ENCODE peak calls at places on chromosome 4, in seven cellular contexts. K, V, L, T, U, I and W are unnamed samples.

GRCh38 chr4:124939908-124940307 is 227.4 kb upstream of the ANKRD50 start:
- DNase-seq in K (no peak), V (no peak), L (no peak), T (no peak), U (no peak), I (no peak), W (no peak)

GRCh38 chr4:108001540-108001939 is 11.9 kb downstream of the HADH start:
- DNase-seq in K (no peak), V (no peak), L (no peak), T (no peak), U (no peak), I (no peak), W (no peak)

GRCh38 chr4:173413043-173413442 is 14.1 kb upstream of the SCRG1 start:
- DNase-seq in K (no peak), V (no peak), L (peak; percentile 68), T (no peak), U (no peak), I (no peak), W (no peak)

GRCh38 chr4:126798214-126798613 is 834.5 kb upstream of the INTU start:
- DNase-seq in K (no peak), V (no peak), L (no peak), T (no peak), U (no peak), I (no peak), W (no peak)

GRCh38 chr4:47334597-47335185 is 128.8 kb downstream of the COMMD8 start:
- DNase-seq in K (no peak), V (no peak), L (no peak), T (no peak), U (no peak), I (no peak), W (no peak)

GRCh38 chr4:54764501-54764900 is 106.7 kb downstream of the KIT start:
- DNase-seq in K (no peak), V (no peak), L (no peak), T (no peak), U (no peak), I (no peak), W (no peak)

GRCh38 chr4:3413675-3414420 is 27.9 kb upstream of the HGFAC start:
- DNase-seq in K (no peak), V (peak; percentile 10), L (no peak), T (no peak), U (peak; percentile 52), I (no peak), W (no peak)

GRCh38 chr4:31545330-31545729 is 825.2 kb downstream of the PCDH7 start:
- DNase-seq in K (no peak), V (no peak), L (no peak), T (no peak), U (no peak), I (no peak), W (no peak)

GRCh38 chr4:122831515-122832196 is 5.0 kb downstream of the FGF2 start:
- DNase-seq in K (no peak), V (no peak), L (no peak), T (no peak), U (no peak), I (no peak), W (no peak)

GRCh38 chr4:132866616-132867015 is 282.5 kb upstream of the PCDH10 start:
- DNase-seq in K (no peak), V (no peak), L (no peak), T (no peak), U (no peak), I (no peak), W (no peak)

GRCh38 chr4:1647432-1647831 is 36.7 kb downstream of the FAM53A start:
- DNase-seq in K (no peak), V (no peak), L (no peak), T (no peak), U (no peak), I (no peak), W (no peak)

GRCh38 chr4:147104768-147105167 is 159.1 kb upstream of the TTC29 start:
- DNase-seq in K (no peak), V (no peak), L (no peak), T (no peak), U (no peak), I (no peak), W (no peak)

GRCh38 chr4:76306882-76307669 is 543 bp downstream of the STBD1 start:
- DNase-seq in K (peak; percentile 40), V (peak; percentile 68), L (peak; percentile 19), T (no peak), U (peak; percentile 78), I (peak; percentile 68), W (no peak)

DNA sequence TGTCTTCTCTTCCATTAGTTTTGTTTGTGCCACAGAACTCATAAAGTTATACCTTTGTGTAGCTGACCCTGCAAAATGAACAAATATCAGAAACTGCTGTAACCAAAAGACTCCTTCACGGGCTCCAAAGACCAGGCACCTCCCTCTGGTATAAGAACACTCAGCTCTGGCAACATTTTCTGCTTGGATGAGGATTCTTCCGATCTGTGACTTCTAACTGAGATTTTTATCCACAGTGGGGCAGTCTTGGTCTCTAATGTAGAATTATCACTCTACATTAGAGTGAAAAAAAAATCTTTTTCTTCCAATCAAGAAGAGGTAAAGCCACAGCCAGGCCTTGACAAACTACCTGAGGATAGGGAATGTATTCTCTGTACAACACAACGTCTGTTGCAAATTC is 38.5 kb upstream of the PRSS48 start:
- DNase-seq in K (no peak), V (no peak), L (peak; percentile 59), T (no peak), U (no peak), I (no peak), W (no peak)
- TF ChIP-seq CTCF in K (no peak), V (no peak), L (peak; percentile 5), T (no peak), U (peak; percentile 25), I (no peak), W (peak; percentile 40)

GRCh38 chr4:121462660-121463261 is 81.9 kb upstream of the QRFPR start:
- DNase-seq in K (peak; percentile 35), V (no peak), L (peak; percentile 78), T (no peak), U (no peak), I (peak; percentile 65), W (no peak)

GRCh38 chr4:121459056-121459455 is 78.2 kb upstream of the QRFPR start:
- DNase-seq in K (no peak), V (no peak), L (no peak), T (no peak), U (no peak), I (no peak), W (no peak)

DNA sequence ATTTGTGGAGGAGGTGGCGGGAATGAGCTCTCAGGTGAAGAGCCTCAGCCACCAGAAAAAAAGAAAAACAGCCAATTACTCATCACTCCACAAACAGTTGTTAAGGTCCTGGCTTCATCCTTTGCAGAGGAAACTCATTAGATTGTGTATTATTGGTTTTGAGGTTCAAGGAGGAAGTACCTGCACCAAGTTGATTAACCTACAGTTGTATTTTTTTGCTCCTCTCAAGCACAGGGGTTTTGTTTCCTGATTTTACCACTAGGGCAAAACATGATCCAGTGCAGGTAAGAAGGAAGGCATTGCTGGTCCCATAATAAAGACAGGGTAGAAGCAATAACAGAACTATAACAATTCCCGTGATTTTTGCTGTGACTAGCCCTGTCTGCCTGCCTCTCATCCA is 84.0 kb upstream of the QRFPR start:
- DNase-seq in K (no peak), V (no peak), L (no peak), T (no peak), U (no peak), I (no peak), W (no peak)
- TF ChIP-seq CTCF in K (no peak), V (no peak), L (no peak), T (no peak), U (no peak), I (no peak), W (no peak)

GRCh38 chr4:95508421-95508820 is 40.4 kb downstream of the UNC5C start:
- DNase-seq in K (no peak), V (no peak), L (peak; percentile 60), T (no peak), U (no peak), I (no peak), W (no peak)

GRCh38 chr4:95511477-95511876 is 37.3 kb downstream of the UNC5C start:
- DNase-seq in K (no peak), V (no peak), L (no peak), T (no peak), U (no peak), I (no peak), W (no peak)

GRCh38 chr4:95507561-95507960 is 41.2 kb downstream of the UNC5C start:
- DNase-seq in K (no peak), V (no peak), L (no peak), T (no peak), U (no peak), I (no peak), W (no peak)

GRCh38 chr4:95510877-95511276 is 37.9 kb downstream of the UNC5C start:
- DNase-seq in K (no peak), V (no peak), L (no peak), T (no peak), U (no peak), I (no peak), W (no peak)

GRCh38 chr4:95510145-95510544 is 38.6 kb downstream of the UNC5C start:
- DNase-seq in K (peak; percentile 2), V (no peak), L (peak; percentile 52), T (no peak), U (no peak), I (no peak), W (no peak)
- TF ChIP-seq CTCF in K (peak; percentile 27), V (peak; percentile 48), L (peak; percentile 52), T (peak; percentile 26), U (peak; percentile 81), I (no peak), W (peak; percentile 79)

DNA sequence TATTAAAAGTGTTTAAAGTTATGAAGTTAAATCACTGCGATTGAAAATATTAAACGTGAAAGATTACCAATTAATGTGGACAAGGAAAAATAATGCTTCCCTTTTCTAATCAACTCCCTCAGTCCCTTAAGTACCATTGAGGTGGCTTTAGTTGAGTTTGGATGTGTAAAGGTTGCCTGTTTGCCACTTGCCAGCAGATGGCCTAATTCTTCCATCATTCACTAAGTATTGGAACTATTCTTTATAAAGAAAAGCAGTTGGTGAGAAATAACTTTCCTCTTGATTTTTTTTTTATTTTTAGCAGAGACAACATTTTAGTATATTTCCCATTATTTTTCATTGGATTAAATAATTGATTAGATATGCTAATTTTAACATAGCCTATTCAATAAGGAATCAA is 295.9 kb upstream of the TACR3 start:
- DNase-seq in K (no peak), V (no peak), L (no peak), T (no peak), U (no peak), I (no peak), W (no peak)
- TF ChIP-seq CTCF in K (no peak), V (no peak), L (no peak), T (no peak), U (peak; percentile 26), I (no peak), W (peak; percentile 39)

GRCh38 chr4:71497078-71497477 is 158.3 kb downstream of the SLC4A4 start:
- DNase-seq in K (no peak), V (no peak), L (no peak), T (no peak), U (no peak), I (no peak), W (no peak)

GRCh38 chr4:71498624-71499023 is 159.8 kb downstream of the SLC4A4 start:
- DNase-seq in K (no peak), V (no peak), L (no peak), T (no peak), U (no peak), I (no peak), W (no peak)

GRCh38 chr4:71495454-71495853 is 156.6 kb downstream of the SLC4A4 start:
- DNase-seq in K (no peak), V (no peak), L (no peak), T (no peak), U (no peak), I (no peak), W (no peak)

GRCh38 chr4:71498002-71498401 is 159.2 kb downstream of the SLC4A4 start:
- DNase-seq in K (no peak), V (no peak), L (no peak), T (no peak), U (no peak), I (no peak), W (no peak)

GRCh38 chr4:71494539-71494938 is 155.7 kb downstream of the SLC4A4 start:
- DNase-seq in K (no peak), V (no peak), L (no peak), T (no peak), U (no peak), I (no peak), W (no peak)
- TF ChIP-seq CTCF in K (no peak), V (no peak), L (no peak), T (no peak), U (no peak), I (no peak), W (no peak)